ENCODE peak calls at places on chromosome 19, in four cellular contexts. A is bronchial epithelial cell, S is glutamatergic neuron, B is nephron progenitor cell. R is an unnamed sample.

GRCh38 chr19:38455031-38455430 is 21.5 kb downstream of the RYR1 start:
- DNase-seq in A (peak), S (no peak), B (peak), R (peak)

GRCh38 chr19:55544776-55545439 is 435 bp downstream of the SBK3 start:
- DNase-seq in A (no peak), S (no peak), B (no peak), R (no peak)

GRCh38 chr19:13153627-13154240 is 3.5 kb downstream of the IER2 start:
- DNase-seq in A (no peak), S (peak), B (peak), R (no peak)

GRCh38 chr19:13633109-13633508 is 126.8 kb upstream of the CACNA1A start:
- DNase-seq in A (no peak), S (peak), B (peak), R (no peak)

GRCh38 chr19:48868196-48868886 is at the start of gene PLEKHA4:
- DNase-seq in A (no peak), S (peak), B (peak), R (no peak)

GRCh38 chr19:43820098-43820860 is 6.8 kb upstream of the ZNF283 start:
- DNase-seq in A (no peak), S (peak), B (no peak), R (no peak)

GRCh38 chr19:54147676-54148075 is 10.1 kb downstream of the CNOT3 start:
- DNase-seq in A (no peak), S (no peak), B (no peak), R (no peak)

GRCh38 chr19:4910594-4911273 is 1.4 kb downstream of the UHRF1 start:
- DNase-seq in A (peak), S (peak), B (peak), R (peak)

GRCh38 chr19:4369109-4369887 is 25.9 kb downstream of the MPND start:
- DNase-seq in A (peak), S (no peak), B (peak), R (no peak)

GRCh38 chr19:50001775-50002174 is 23.4 kb downstream of the VRK3 start:
- DNase-seq in A (no peak), S (no peak), B (no peak), R (no peak)

GRCh38 chr19:13997637-13997962 is 8.5 kb downstream of the RFX1 start:
- DNase-seq in A (no peak), S (no peak), B (no peak), R (no peak)

GRCh38 chr19:56066152-56067023 is 54.7 kb downstream of the ZNF787 start:
- DNase-seq in A (peak), S (peak), B (peak), R (peak)

GRCh38 chr19:13640611-13641010 is 123.7 kb upstream of the MRI1 start:
- DNase-seq in A (no peak), S (no peak), B (no peak), R (no peak)

GRCh38 chr19:821976-822773 is 420 bp upstream of the PLPPR3 start:
- DNase-seq in A (no peak), S (peak), B (peak), R (peak)

GRCh38 chr19:44904426-44904994 is 1.1 kb upstream of the APOE start:
- DNase-seq in A (no peak), S (no peak), B (no peak), R (no peak)

GRCh38 chr19:2798733-2799132 is 13.4 kb downstream of the THOP1 start:
- DNase-seq in A (no peak), S (no peak), B (no peak), R (no peak)

GRCh38 chr19:3968556-3969434 is 2.1 kb downstream of the DAPK3 start:
- DNase-seq in A (peak), S (peak), B (peak), R (peak)

GRCh38 chr19:13029893-13030292 is 34.6 kb downstream of the NFIX start:
- DNase-seq in A (no peak), S (no peak), B (no peak), R (no peak)

GRCh38 chr19:55601127-55601526 is 1.0 kb downstream of the ZNF524 start:
- DNase-seq in A (peak), S (no peak), B (no peak), R (no peak)

GRCh38 chr19:8485561-8486371 is 16.7 kb downstream of the PRAM1 start:
- DNase-seq in A (no peak), S (no peak), B (no peak), R (no peak)

GRCh38 chr19:48877900-48878218 is 5.6 kb downstream of the PPP1R15A start:
- DNase-seq in A (no peak), S (no peak), B (no peak), R (no peak)

GRCh38 chr19:50688766-50689165 is 30.8 kb downstream of the SHANK1 start:
- DNase-seq in A (no peak), S (no peak), B (no peak), R (no peak)

GRCh38 chr19:7815325-7815724 is 14.7 kb upstream of the EVI5L start:
- DNase-seq in A (no peak), S (no peak), B (no peak), R (no peak)

GRCh38 chr19:54451997-54452396 is 3.0 kb downstream of the LENG8 start:
- DNase-seq in A (no peak), S (no peak), B (no peak), R (no peak)

GRCh38 chr19:5905072-5905778 is 553 bp downstream of the VMAC start:
- DNase-seq in A (no peak), S (no peak), B (no peak), R (no peak)

GRCh38 chr19:7366701-7367420 is 18.1 kb downstream of the ARHGEF18 start:
- DNase-seq in A (peak), S (no peak), B (no peak), R (no peak)

GRCh38 chr19:3782903-3783302 is 3.3 kb downstream of the MATK start:
- DNase-seq in A (no peak), S (no peak), B (no peak), R (no peak)

GRCh38 chr19:50046649-50047503 is 21.1 kb downstream of the ZNF473 start:
- DNase-seq in A (no peak), S (peak), B (peak), R (peak)

GRCh38 chr19:5337126-5337525 is 3.5 kb downstream of the PTPRS start:
- DNase-seq in A (no peak), S (no peak), B (no peak), R (no peak)

GRCh38 chr19:50710094-50710493 is 9.5 kb downstream of the SHANK1 start:
- DNase-seq in A (no peak), S (no peak), B (no peak), R (no peak)

GRCh38 chr19:5880604-5881078 is 10.3 kb upstream of the FUT5 start:
- DNase-seq in A (peak), S (no peak), B (peak), R (no peak)

DNA sequence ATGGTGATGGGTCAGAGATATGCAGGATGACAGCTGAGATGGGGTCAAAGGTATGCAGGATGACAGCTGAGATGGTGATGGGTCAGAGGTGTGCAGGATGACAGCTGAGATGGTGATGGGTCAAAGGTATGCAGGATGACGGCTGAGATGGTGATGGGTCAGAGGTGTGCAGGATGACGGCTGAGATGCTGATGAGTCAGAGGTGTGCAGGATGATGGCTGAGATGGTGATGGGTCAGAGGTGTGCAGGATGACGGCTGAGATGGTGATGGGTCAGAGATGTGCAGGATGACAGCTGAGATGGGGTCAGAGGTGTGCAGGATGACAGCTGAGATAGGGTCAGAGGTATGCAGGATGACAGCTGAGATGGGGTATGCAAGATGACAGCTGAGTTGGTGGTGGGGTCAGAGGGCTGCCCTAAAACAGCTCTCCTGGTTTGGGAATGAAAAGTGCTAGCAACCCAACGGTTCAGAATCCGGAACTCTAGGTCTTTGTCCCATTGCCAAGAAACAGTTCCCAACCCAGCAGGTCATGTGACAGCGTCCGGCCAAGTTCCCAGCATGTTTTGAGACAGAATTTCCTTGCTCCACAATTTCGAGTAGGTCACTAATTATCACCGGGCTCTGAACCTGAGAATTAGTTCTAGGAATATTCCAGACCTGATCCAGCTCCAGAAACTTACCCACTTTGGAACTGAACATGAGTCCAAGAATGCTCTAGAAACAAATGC is 3.3 kb downstream of the SELENOW start:
- DNase-seq in A (peak), S (no peak), B (no peak), R (no peak)
- TF ChIP-seq CTCF in A (no peak), S (no peak), B (no peak), R (no peak)

GRCh38 chr19:11963566-11964355 is 1.1 kb upstream of the ZNF763 start:
- DNase-seq in A (peak), S (peak), B (peak), R (peak)

GRCh38 chr19:11970174-11970573 is 5.3 kb downstream of the ZNF763 start:
- DNase-seq in A (no peak), S (no peak), B (no peak), R (no peak)

GRCh38 chr19:11964858-11965645 is at the start of gene ZNF763:
- DNase-seq in A (peak), S (peak), B (peak), R (peak)

GRCh38 chr19:11964496-11964857 is 363 bp upstream of the ZNF763 start:
- DNase-seq in A (no peak), S (peak), B (no peak), R (no peak)
- TF ChIP-seq CTCF in A (peak), S (no peak), B (no peak), R (no peak)

GRCh38 chr19:33845498-33845897 is 48.8 kb downstream of the KCTD15 start:
- DNase-seq in A (no peak), S (no peak), B (no peak), R (no peak)
- TF ChIP-seq CTCF in A (no peak), S (no peak), B (no peak), R (no peak)

GRCh38 chr19:11550265-11550664 is 8.8 kb downstream of the ELOF1 start:
- DNase-seq in A (no peak), S (no peak), B (no peak), R (no peak)

GRCh38 chr19:11552666-11553372 is 6.2 kb downstream of the ELOF1 start:
- DNase-seq in A (no peak), S (no peak), B (no peak), R (no peak)

GRCh38 chr19:11549386-11549953 is 9.6 kb downstream of the ELOF1 start:
- DNase-seq in A (no peak), S (no peak), B (no peak), R (no peak)

GRCh38 chr19:11554160-11554559 is 4.9 kb downstream of the ELOF1 start:
- DNase-seq in A (no peak), S (no peak), B (no peak), R (no peak)

GRCh38 chr19:11551603-11552235 is 7.3 kb downstream of the ELOF1 start:
- DNase-seq in A (no peak), S (peak), B (peak), R (no peak)
- TF ChIP-seq CTCF in A (peak), S (peak), B (peak), R (peak)

GRCh38 chr19:34255546-34255945 is 1.2 kb downstream of the GARRE1 start:
- DNase-seq in A (no peak), S (no peak), B (no peak), R (no peak)

GRCh38 chr19:34256835-34257558 is 2.6 kb downstream of the GARRE1 start:
- DNase-seq in A (no peak), S (no peak), B (no peak), R (no peak)

GRCh38 chr19:34254552-34255432 is at the start of gene GARRE1:
- DNase-seq in A (no peak), S (peak), B (peak), R (peak)

GRCh38 chr19:34257559-34257924 is 3.2 kb downstream of the GARRE1 start:
- DNase-seq in A (no peak), S (no peak), B (no peak), R (no peak)

DNA sequence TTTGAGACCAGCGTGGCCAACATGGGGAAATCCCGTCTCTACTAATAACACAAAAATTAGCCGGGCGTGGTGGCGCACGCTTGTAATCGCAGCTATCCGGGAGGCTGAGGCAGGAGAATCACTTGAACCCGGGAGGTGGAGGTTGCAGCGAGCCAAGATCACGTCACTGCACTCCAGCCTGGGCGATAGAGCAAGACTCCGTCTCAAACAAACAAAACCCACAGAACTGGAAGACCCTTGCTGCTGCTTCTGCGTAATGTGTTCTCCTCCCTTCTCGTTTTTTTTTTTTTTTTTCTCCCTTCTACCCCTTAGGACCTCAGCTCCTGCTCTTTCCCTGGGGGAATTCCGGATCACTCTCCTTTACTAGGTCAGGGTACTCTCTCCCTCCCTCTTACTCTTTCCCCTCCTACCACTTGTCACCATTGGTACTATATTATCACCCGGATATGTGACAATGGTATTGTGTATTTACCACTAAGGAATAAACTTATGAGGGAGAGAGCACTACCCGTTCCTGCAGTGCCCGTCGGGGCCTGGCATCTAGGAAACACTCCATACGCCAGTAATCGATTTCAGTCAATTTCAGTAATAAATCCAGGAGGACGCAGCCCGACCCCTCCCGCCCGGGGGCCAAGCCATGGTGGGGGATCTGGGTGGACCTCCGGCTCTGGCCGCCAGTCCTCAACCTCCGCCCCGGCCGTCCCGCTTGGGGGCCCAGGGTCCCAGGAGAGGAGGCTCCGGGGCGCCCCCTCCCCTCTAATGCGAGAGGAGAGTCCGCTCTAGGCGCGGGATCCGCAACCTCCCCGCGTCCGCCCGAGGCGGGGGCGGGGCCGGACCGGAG is 423 bp upstream of the GARRE1 start:
- DNase-seq in A (no peak), S (peak), B (peak), R (peak)
- TF ChIP-seq CTCF in A (no peak), S (no peak), B (no peak), R (peak)

GRCh38 chr19:33132021-33132420 is at the start of gene WDR88:
- DNase-seq in A (no peak), S (no peak), B (no peak), R (no peak)
- TF ChIP-seq CTCF in A (no peak), S (no peak), B (no peak), R (no peak)

DNA sequence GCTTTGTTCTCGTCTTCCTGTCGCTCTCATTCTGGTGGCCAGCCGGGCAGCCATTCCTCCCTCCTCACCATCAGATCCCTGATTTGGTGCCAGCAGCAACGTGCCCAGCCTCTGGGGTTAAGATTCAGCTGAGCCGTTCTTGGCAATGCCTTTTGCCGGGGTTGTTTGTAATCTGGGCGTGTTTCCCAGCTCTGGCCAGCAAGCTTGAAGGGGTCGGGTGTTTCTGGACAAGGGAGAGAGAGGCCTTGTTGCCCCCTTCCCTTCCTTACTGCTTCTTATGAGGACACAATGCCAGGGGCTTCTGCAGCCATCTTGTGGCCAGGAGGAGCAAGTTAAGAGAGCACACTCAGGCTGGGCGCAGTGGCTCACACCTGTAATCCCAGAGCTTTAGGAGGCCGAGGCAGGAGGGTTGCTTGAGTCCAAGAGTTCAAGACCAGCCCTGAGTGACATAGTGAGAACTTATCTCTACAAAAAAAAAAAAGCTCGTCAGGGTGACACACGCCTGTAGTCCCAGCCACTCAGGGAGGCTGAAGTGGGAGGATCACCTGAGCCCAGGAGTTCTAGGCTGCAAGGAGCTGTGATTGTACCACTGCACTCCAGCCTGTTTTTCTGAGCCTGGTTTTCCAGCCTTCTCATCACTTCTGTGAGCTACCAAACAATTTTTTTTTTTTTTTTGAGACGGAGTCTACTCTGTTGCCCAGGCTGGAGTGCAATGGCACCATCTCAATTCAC is 10.7 kb upstream of the CRTC1 start:
- DNase-seq in A (peak), S (no peak), B (no peak), R (no peak)
- TF ChIP-seq CTCF in A (no peak), S (no peak), B (no peak), R (no peak)

GRCh38 chr19:31354919-31355318 is 5.7 kb upstream of the TSHZ3 start:
- DNase-seq in A (no peak), S (no peak), B (peak), R (no peak)

GRCh38 chr19:31355330-31356289 is 6.4 kb upstream of the TSHZ3 start:
- DNase-seq in A (no peak), S (no peak), B (no peak), R (no peak)

GRCh38 chr19:31354316-31354715 is 5.1 kb upstream of the TSHZ3 start:
- DNase-seq in A (no peak), S (no peak), B (no peak), R (no peak)

GRCh38 chr19:31356587-31357314 is 7.5 kb upstream of the TSHZ3 start:
- DNase-seq in A (no peak), S (peak), B (peak), R (no peak)

GRCh38 chr19:31357315-31357673 is 8.1 kb upstream of the TSHZ3 start:
- DNase-seq in A (no peak), S (no peak), B (no peak), R (no peak)
- TF ChIP-seq CTCF in A (no peak), S (peak), B (peak), R (peak)

DNA sequence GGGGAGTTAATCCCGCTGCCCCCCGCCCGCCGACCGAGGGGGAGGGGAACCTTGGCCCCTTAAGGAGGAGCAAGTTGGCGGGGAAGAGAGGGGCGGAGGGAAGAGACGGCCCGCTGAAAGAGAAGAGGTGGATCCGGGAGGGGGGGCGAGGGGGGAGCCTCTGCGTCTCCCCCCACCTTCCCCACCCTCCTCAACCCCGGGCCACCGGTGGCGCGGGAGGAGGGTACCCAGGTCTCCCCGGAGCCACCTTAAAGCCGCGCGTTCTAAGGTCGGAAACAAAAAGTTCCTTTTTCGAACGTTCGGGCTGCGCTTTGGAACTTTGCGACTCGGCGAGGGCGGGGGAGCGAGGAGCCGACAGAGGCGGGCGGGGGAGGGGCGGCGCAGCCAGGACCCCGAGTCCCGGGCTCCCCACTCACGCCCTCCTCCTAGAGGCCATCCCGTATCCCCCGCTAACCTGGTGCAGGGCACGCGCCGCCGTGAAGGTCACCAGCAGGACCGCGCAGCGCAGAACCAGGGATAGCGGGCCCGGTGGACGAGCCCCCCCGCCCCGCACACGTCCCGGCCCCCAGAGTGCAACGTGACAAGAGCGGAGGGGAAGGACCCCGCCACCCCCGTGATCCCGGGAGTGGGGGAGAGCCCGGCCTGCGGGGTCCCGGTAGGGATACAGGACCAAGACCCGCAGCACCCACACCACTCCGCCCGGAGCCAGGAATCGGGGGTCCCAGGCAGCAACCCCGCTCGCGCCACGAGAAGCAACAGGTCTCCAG is 662 bp downstream of the ERF start:
- DNase-seq in A (no peak), S (peak), B (peak), R (peak)
- TF ChIP-seq CTCF in A (no peak), S (no peak), B (no peak), R (no peak)